ENCODE peak calls at places on chromosome 18, in eight cellular contexts. One of them, this sample, is unnamed.

GRCh38 chr18:38539871-38540270 is 974.3 kb upstream of the CELF4 start:
- DNase-seq in GM23248: no peak
- DNase-seq in SK-N-SH: no peak
- DNase-seq in fibroblast of lung: no peak
- DNase-seq in MM.1S: no peak
- DNase-seq in mesenchymal stem cell: no peak
- DNase-seq in Karpas-422: no peak
- DNase-seq in neuronal stem cell: no peak
- DNase-seq in this sample: no peak

GRCh38 chr18:77422974-77423373 is 173.3 kb downstream of the GALR1 start:
- DNase-seq in GM23248: no peak
- DNase-seq in SK-N-SH: no peak
- DNase-seq in fibroblast of lung: no peak
- DNase-seq in MM.1S: no peak
- DNase-seq in mesenchymal stem cell: no peak
- DNase-seq in Karpas-422: peak
- DNase-seq in neuronal stem cell: no peak
- DNase-seq in this sample: no peak

GRCh38 chr18:44712025-44712424 is 31.3 kb downstream of the SETBP1 start:
- DNase-seq in GM23248: no peak
- DNase-seq in SK-N-SH: no peak
- DNase-seq in fibroblast of lung: no peak
- DNase-seq in MM.1S: peak
- DNase-seq in mesenchymal stem cell: no peak
- DNase-seq in Karpas-422: no peak
- DNase-seq in neuronal stem cell: no peak
- DNase-seq in this sample: no peak

GRCh38 chr18:60193780-60194179 is 178.8 kb downstream of the MC4R start:
- DNase-seq in GM23248: no peak
- DNase-seq in SK-N-SH: peak
- DNase-seq in fibroblast of lung: no peak
- DNase-seq in MM.1S: no peak
- DNase-seq in mesenchymal stem cell: no peak
- DNase-seq in Karpas-422: no peak
- DNase-seq in neuronal stem cell: no peak
- DNase-seq in this sample: no peak

GRCh38 chr18:76803814-76804213 is 18.5 kb upstream of the ZNF236 start:
- DNase-seq in GM23248: peak
- DNase-seq in SK-N-SH: peak
- DNase-seq in fibroblast of lung: peak
- DNase-seq in MM.1S: peak
- DNase-seq in mesenchymal stem cell: peak
- DNase-seq in Karpas-422: peak
- DNase-seq in neuronal stem cell: peak
- DNase-seq in this sample: no peak

GRCh38 chr18:25743661-25744151 is 346.7 kb downstream of the SS18 start:
- DNase-seq in GM23248: no peak
- DNase-seq in SK-N-SH: no peak
- DNase-seq in fibroblast of lung: no peak
- DNase-seq in MM.1S: no peak
- DNase-seq in mesenchymal stem cell: no peak
- DNase-seq in Karpas-422: no peak
- DNase-seq in neuronal stem cell: no peak
- DNase-seq in this sample: no peak

GRCh38 chr18:47944972-47945843 is 14.7 kb upstream of the SMAD2 start:
- DNase-seq in GM23248: peak
- DNase-seq in SK-N-SH: no peak
- DNase-seq in fibroblast of lung: peak
- DNase-seq in MM.1S: no peak
- DNase-seq in mesenchymal stem cell: peak
- DNase-seq in Karpas-422: no peak
- DNase-seq in neuronal stem cell: no peak
- DNase-seq in this sample: no peak

GRCh38 chr18:68734311-68734710 is 19.4 kb upstream of the TMX3 start:
- DNase-seq in GM23248: peak
- DNase-seq in SK-N-SH: no peak
- DNase-seq in fibroblast of lung: peak
- DNase-seq in MM.1S: no peak
- DNase-seq in mesenchymal stem cell: no peak
- DNase-seq in Karpas-422: no peak
- DNase-seq in neuronal stem cell: no peak
- DNase-seq in this sample: peak

GRCh38 chr18:76490701-76491171 is 4.3 kb downstream of the ZNF516 start:
- DNase-seq in GM23248: peak
- DNase-seq in SK-N-SH: peak
- DNase-seq in fibroblast of lung: no peak
- DNase-seq in MM.1S: peak
- DNase-seq in mesenchymal stem cell: peak
- DNase-seq in Karpas-422: peak
- DNase-seq in neuronal stem cell: no peak
- DNase-seq in this sample: peak

GRCh38 chr18:48840491-48840877 is 110.3 kb downstream of the SMAD7 start:
- DNase-seq in GM23248: no peak
- DNase-seq in SK-N-SH: no peak
- DNase-seq in fibroblast of lung: no peak
- DNase-seq in MM.1S: no peak
- DNase-seq in mesenchymal stem cell: no peak
- DNase-seq in Karpas-422: no peak
- DNase-seq in neuronal stem cell: no peak
- DNase-seq in this sample: no peak

GRCh38 chr18:48460929-48461583 is 51.9 kb upstream of the ZBTB7C start:
- DNase-seq in GM23248: no peak
- DNase-seq in SK-N-SH: no peak
- DNase-seq in fibroblast of lung: peak
- DNase-seq in MM.1S: no peak
- DNase-seq in mesenchymal stem cell: no peak
- DNase-seq in Karpas-422: no peak
- DNase-seq in neuronal stem cell: no peak
- DNase-seq in this sample: no peak

GRCh38 chr18:57776354-57776753 is 26.8 kb downstream of the ATP8B1 start:
- DNase-seq in GM23248: no peak
- DNase-seq in SK-N-SH: no peak
- DNase-seq in fibroblast of lung: no peak
- DNase-seq in MM.1S: no peak
- DNase-seq in mesenchymal stem cell: no peak
- DNase-seq in Karpas-422: no peak
- DNase-seq in neuronal stem cell: no peak
- DNase-seq in this sample: no peak

GRCh38 chr18:23684515-23685197 is 4.6 kb upstream of the LAMA3 start:
- DNase-seq in GM23248: peak
- DNase-seq in SK-N-SH: no peak
- DNase-seq in fibroblast of lung: no peak
- DNase-seq in MM.1S: no peak
- DNase-seq in mesenchymal stem cell: no peak
- DNase-seq in Karpas-422: no peak
- DNase-seq in neuronal stem cell: no peak
- DNase-seq in this sample: peak

GRCh38 chr18:62245699-62246098 is 58.6 kb downstream of the RELCH start:
- DNase-seq in GM23248: no peak
- DNase-seq in SK-N-SH: peak
- DNase-seq in fibroblast of lung: no peak
- DNase-seq in MM.1S: no peak
- DNase-seq in mesenchymal stem cell: no peak
- DNase-seq in Karpas-422: peak
- DNase-seq in neuronal stem cell: no peak
- DNase-seq in this sample: no peak

GRCh38 chr18:46704816-46705215 is 47.8 kb upstream of the LOXHD1 start:
- DNase-seq in GM23248: no peak
- DNase-seq in SK-N-SH: no peak
- DNase-seq in fibroblast of lung: no peak
- DNase-seq in MM.1S: no peak
- DNase-seq in mesenchymal stem cell: no peak
- DNase-seq in Karpas-422: no peak
- DNase-seq in neuronal stem cell: no peak
- DNase-seq in this sample: peak

GRCh38 chr18:12886498-12887126 is 2.6 kb upstream of the PTPN2 start:
- DNase-seq in GM23248: peak
- DNase-seq in SK-N-SH: peak
- DNase-seq in fibroblast of lung: no peak
- DNase-seq in MM.1S: peak
- DNase-seq in mesenchymal stem cell: no peak
- DNase-seq in Karpas-422: peak
- DNase-seq in neuronal stem cell: no peak
- DNase-seq in this sample: peak

GRCh38 chr18:11150271-11150615 is 874 bp upstream of the PIEZO2 start:
- DNase-seq in GM23248: no peak
- DNase-seq in SK-N-SH: no peak
- DNase-seq in fibroblast of lung: no peak
- DNase-seq in MM.1S: no peak
- DNase-seq in mesenchymal stem cell: no peak
- DNase-seq in Karpas-422: no peak
- DNase-seq in neuronal stem cell: no peak
- DNase-seq in this sample: no peak

GRCh38 chr18:4106407-4107033 is 348.6 kb downstream of the DLGAP1 start:
- DNase-seq in GM23248: peak
- DNase-seq in SK-N-SH: peak
- DNase-seq in fibroblast of lung: peak
- DNase-seq in MM.1S: peak
- DNase-seq in mesenchymal stem cell: peak
- DNase-seq in Karpas-422: peak
- DNase-seq in neuronal stem cell: peak
- DNase-seq in this sample: no peak

GRCh38 chr18:48889981-48890735 is 60.6 kb downstream of the SMAD7 start:
- DNase-seq in GM23248: no peak
- DNase-seq in SK-N-SH: no peak
- DNase-seq in fibroblast of lung: no peak
- DNase-seq in MM.1S: no peak
- DNase-seq in mesenchymal stem cell: no peak
- DNase-seq in Karpas-422: no peak
- DNase-seq in neuronal stem cell: no peak
- DNase-seq in this sample: peak

GRCh38 chr18:35707674-35708073 is 126.1 kb downstream of the GALNT1 start:
- DNase-seq in GM23248: no peak
- DNase-seq in SK-N-SH: no peak
- DNase-seq in fibroblast of lung: no peak
- DNase-seq in MM.1S: no peak
- DNase-seq in mesenchymal stem cell: no peak
- DNase-seq in Karpas-422: no peak
- DNase-seq in neuronal stem cell: no peak
- DNase-seq in this sample: peak

GRCh38 chr18:21117385-21118135 is 5.9 kb upstream of the ROCK1 start:
- DNase-seq in GM23248: peak
- DNase-seq in SK-N-SH: no peak
- DNase-seq in fibroblast of lung: peak
- DNase-seq in MM.1S: no peak
- DNase-seq in mesenchymal stem cell: peak
- DNase-seq in Karpas-422: no peak
- DNase-seq in neuronal stem cell: no peak
- DNase-seq in this sample: peak
- H2AFZ ChIP-seq in GM23248: peak
- H2AFZ ChIP-seq in SK-N-SH: peak
- H2AFZ ChIP-seq in fibroblast of lung: peak
- H2AFZ ChIP-seq in MM.1S: no peak
- H2AFZ ChIP-seq in mesenchymal stem cell: no peak
- H2AFZ ChIP-seq in Karpas-422: no peak
- H2AFZ ChIP-seq in neuronal stem cell: no peak
- H2AFZ ChIP-seq in this sample: peak

GRCh38 chr18:40867452-40867851 is 1087.6 kb upstream of the PIK3C3 start:
- DNase-seq in GM23248: peak
- DNase-seq in SK-N-SH: no peak
- DNase-seq in fibroblast of lung: peak
- DNase-seq in MM.1S: no peak
- DNase-seq in mesenchymal stem cell: peak
- DNase-seq in Karpas-422: no peak
- DNase-seq in neuronal stem cell: no peak
- DNase-seq in this sample: no peak
- H2AFZ ChIP-seq in GM23248: peak
- H2AFZ ChIP-seq in SK-N-SH: peak
- H2AFZ ChIP-seq in fibroblast of lung: no peak
- H2AFZ ChIP-seq in MM.1S: no peak
- H2AFZ ChIP-seq in mesenchymal stem cell: no peak
- H2AFZ ChIP-seq in Karpas-422: no peak
- H2AFZ ChIP-seq in neuronal stem cell: no peak
- H2AFZ ChIP-seq in this sample: no peak

DNA sequence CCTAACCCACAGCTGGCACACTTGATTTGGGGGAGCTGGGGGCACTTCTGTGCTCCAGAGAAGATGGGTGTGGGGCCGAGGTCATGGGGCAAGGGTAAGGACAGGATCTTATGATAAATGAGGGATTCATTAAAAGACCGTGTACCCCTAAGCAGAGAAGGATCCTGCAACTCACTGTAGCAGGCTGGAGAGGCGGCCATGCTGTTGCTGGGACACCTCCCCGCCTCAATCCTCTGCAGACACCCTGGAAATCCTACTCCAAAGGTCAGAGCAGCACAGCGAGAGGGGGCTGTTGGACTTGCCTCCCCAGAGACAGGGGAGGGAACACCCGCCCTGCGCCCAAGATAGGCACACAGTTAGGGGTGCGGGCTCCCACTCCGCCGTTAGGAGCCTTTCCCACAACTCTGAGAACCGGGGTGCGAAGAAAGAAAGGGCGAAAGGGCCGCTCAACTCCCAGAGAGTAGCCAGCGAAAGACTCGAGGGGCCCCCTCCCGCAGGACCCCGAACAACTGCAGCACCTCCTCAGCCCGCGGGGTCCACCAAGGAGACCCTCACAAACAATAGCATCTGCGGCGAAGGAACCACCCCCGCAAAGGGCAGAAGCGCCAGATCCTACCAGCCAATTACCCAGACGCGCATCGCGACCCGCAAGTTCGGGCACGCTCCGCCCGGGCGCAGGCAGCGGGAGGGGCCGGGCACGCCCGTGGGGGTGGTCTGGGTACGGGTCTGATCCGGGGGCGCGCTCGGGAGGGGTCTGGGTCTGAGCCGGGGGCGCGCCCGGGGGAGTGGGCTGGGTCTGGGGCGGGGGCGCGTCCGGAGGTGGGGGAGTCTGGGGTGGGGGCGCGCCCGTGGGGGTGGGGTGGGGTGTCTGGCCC is 1.3 kb downstream of the PARD6G start:
- DNase-seq in GM23248: no peak
- DNase-seq in SK-N-SH: peak
- DNase-seq in fibroblast of lung: no peak
- DNase-seq in MM.1S: no peak
- DNase-seq in mesenchymal stem cell: no peak
- DNase-seq in Karpas-422: no peak
- DNase-seq in neuronal stem cell: peak
- DNase-seq in this sample: peak
- H2AFZ ChIP-seq in GM23248: no peak
- H2AFZ ChIP-seq in SK-N-SH: no peak
- H2AFZ ChIP-seq in fibroblast of lung: no peak
- H2AFZ ChIP-seq in MM.1S: no peak
- H2AFZ ChIP-seq in mesenchymal stem cell: no peak
- H2AFZ ChIP-seq in Karpas-422: no peak
- H2AFZ ChIP-seq in neuronal stem cell: peak
- H2AFZ ChIP-seq in this sample: no peak

DNA sequence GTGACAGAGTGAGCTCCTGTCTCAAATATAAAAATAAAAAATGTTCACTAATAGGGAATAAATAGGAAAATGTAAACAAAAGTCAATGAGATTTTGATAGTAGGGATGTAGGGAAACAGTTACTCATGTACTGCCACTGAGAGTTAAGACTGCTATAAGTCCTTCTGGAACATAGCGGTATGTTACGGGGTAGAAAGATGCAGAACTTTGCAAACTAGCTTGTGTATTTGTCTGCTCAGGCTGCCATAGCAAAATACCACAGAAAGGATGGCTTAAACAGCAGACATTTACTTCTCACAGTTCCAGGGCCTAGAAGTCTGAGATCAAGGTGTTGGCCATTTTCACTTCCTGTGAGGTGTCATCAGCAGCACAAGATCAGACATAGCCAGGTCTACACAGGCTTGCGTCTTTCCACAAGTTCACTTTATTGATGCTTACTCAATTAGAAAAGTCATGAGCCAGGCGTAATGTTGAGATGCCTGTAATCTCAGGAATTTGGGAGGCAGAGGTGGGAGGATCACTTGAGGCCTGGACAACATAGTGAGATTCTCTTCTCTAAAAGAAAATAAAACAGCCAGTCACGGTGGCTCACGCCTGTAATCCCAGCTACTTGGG is 8.8 kb downstream of the TXNDC2 start:
- DNase-seq in GM23248: no peak
- DNase-seq in SK-N-SH: no peak
- DNase-seq in fibroblast of lung: no peak
- DNase-seq in MM.1S: no peak
- DNase-seq in mesenchymal stem cell: no peak
- DNase-seq in Karpas-422: no peak
- DNase-seq in neuronal stem cell: no peak
- DNase-seq in this sample: no peak
- H2AFZ ChIP-seq in GM23248: no peak
- H2AFZ ChIP-seq in SK-N-SH: no peak
- H2AFZ ChIP-seq in fibroblast of lung: no peak
- H2AFZ ChIP-seq in MM.1S: peak
- H2AFZ ChIP-seq in mesenchymal stem cell: no peak
- H2AFZ ChIP-seq in Karpas-422: no peak
- H2AFZ ChIP-seq in neuronal stem cell: no peak
- H2AFZ ChIP-seq in this sample: no peak